ENCODE peak calls at places on chromosomes 6 and 20, in five cellular contexts. Y, V, D, M and A are unnamed samples.

GRCh38 chr20:43939762-43940121 is 25.1 kb downstream of the TOX2 start:
- DNase-seq in M (no peak), Y (no peak), V (no peak), D (no peak), A (no peak)

GRCh38 chr6:148984516-148985056 is 237.8 kb downstream of the UST start:
- DNase-seq in D (no peak), Y (no peak), V (no peak), M (no peak), A (no peak)

GRCh38 chr6:626236-626635 is 30.7 kb downstream of the HUS1B start:
- DNase-seq in D (no peak), M (no peak), Y (no peak), V (no peak), A (no peak)

GRCh38 chr6:38460216-38460615 is 179.5 kb downstream of the BTBD9 start:
- DNase-seq in Y (no peak), V (no peak), D (no peak), M (no peak), A (no peak)

GRCh38 chr6:46513533-46513932 is 22.3 kb upstream of the RCAN2 start:
- DNase-seq in D (no peak), V (no peak), Y (no peak), M (no peak), A (no peak)

GRCh38 chr20:39547546-39548410 is 585.6 kb downstream of the DHX35 start:
- DNase-seq in Y (no peak), D (no peak), V (no peak), M (no peak), A (no peak)

GRCh38 chr6:53795702-53796450 is 1.1 kb downstream of the LRRC1 start:
- DNase-seq in V (peak), Y (no peak), D (peak), M (no peak), A (no peak)

GRCh38 chr20:20369353-20370086 is 1.6 kb downstream of the INSM1 start:
- DNase-seq in M (peak), Y (no peak), D (no peak), V (no peak), A (no peak)

GRCh38 chr6:118168421-118168820 is 261.4 kb downstream of the SLC35F1 start:
- DNase-seq in Y (no peak), D (no peak), V (no peak), M (no peak), A (no peak)

GRCh38 chr6:105757512-105758200 is 328.5 kb upstream of the PRDM1 start:
- DNase-seq in V (no peak), Y (peak), D (no peak), M (no peak), A (no peak)

GRCh38 chr6:56637640-56638039 is 5.0 kb downstream of the DST start:
- DNase-seq in V (no peak), D (no peak), M (no peak), Y (peak), A (peak)

GRCh38 chr6:6057442-6058053 is 50.8 kb upstream of the NRN1 start:
- DNase-seq in D (no peak), M (no peak), Y (peak), V (no peak), A (peak)

GRCh38 chr6:145091827-145092164 is 643.5 kb downstream of the EPM2A start:
- DNase-seq in Y (no peak), V (no peak), D (no peak), M (no peak), A (no peak)